ENCODE peak calls at places on chromosomes 3 and 15, in nine cellular contexts. One of them, this sample, is unnamed. For H3K9me3, the result is how much of the 10 kb centered on the place peaks cover.

GRCh38 chr15:70023769-70024491 is 73.8 kb downstream of the TLE3 start:
- DNase-seq in psoas muscle: peak
- DNase-seq in right atrium auricular region: peak
- DNase-seq in uterus: peak
- DNase-seq in cardiac muscle cell: peak
- DNase-seq in H9: no peak
- DNase-seq in kidney: peak
- DNase-seq in hepatocyte: no peak
- DNase-seq in testis: peak
- DNase-seq in this sample: peak

GRCh38 chr3:53696401-53697172 is 149.6 kb downstream of the CHDH start:
- DNase-seq in psoas muscle: no peak
- DNase-seq in right atrium auricular region: peak
- DNase-seq in uterus: no peak
- DNase-seq in cardiac muscle cell: no peak
- DNase-seq in H9: no peak
- DNase-seq in kidney: no peak
- DNase-seq in hepatocyte: peak
- DNase-seq in testis: no peak
- DNase-seq in this sample: no peak

GRCh38 chr15:40768492-40769309 is 1.1 kb upstream of the C15orf62 start:
- DNase-seq in psoas muscle: no peak
- DNase-seq in right atrium auricular region: no peak
- DNase-seq in uterus: no peak
- DNase-seq in cardiac muscle cell: no peak
- DNase-seq in H9: no peak
- DNase-seq in kidney: peak
- DNase-seq in hepatocyte: no peak
- DNase-seq in testis: no peak
- DNase-seq in this sample: no peak

GRCh38 chr3:113271189-113271588 is 59.8 kb downstream of the BOC start:
- DNase-seq in psoas muscle: no peak
- DNase-seq in right atrium auricular region: no peak
- DNase-seq in uterus: peak
- DNase-seq in cardiac muscle cell: no peak
- DNase-seq in H9: no peak
- DNase-seq in kidney: peak
- DNase-seq in hepatocyte: no peak
- DNase-seq in testis: no peak
- DNase-seq in this sample: no peak

GRCh38 chr3:197907196-197907595 is 42.8 kb upstream of the RPL35A start:
- DNase-seq in psoas muscle: no peak
- DNase-seq in right atrium auricular region: no peak
- DNase-seq in uterus: no peak
- DNase-seq in cardiac muscle cell: no peak
- DNase-seq in H9: no peak
- DNase-seq in kidney: no peak
- DNase-seq in hepatocyte: no peak
- DNase-seq in testis: no peak
- DNase-seq in this sample: no peak

GRCh38 chr15:74621936-74622335 is 6.3 kb downstream of the CLK3 start:
- DNase-seq in psoas muscle: no peak
- DNase-seq in right atrium auricular region: no peak
- DNase-seq in uterus: no peak
- DNase-seq in cardiac muscle cell: no peak
- DNase-seq in H9: peak
- DNase-seq in kidney: peak
- DNase-seq in hepatocyte: no peak
- DNase-seq in testis: no peak
- DNase-seq in this sample: no peak

GRCh38 chr3:178558637-178559036 is 22.4 kb downstream of the KCNMB2 start:
- DNase-seq in psoas muscle: no peak
- DNase-seq in right atrium auricular region: no peak
- DNase-seq in uterus: no peak
- DNase-seq in cardiac muscle cell: no peak
- DNase-seq in H9: no peak
- DNase-seq in kidney: no peak
- DNase-seq in hepatocyte: no peak
- DNase-seq in testis: no peak
- DNase-seq in this sample: no peak

GRCh38 chr15:99104788-99105515 is at the start of gene SYNM:
- DNase-seq in psoas muscle: peak
- DNase-seq in right atrium auricular region: peak
- DNase-seq in uterus: peak
- DNase-seq in cardiac muscle cell: peak
- DNase-seq in H9: peak
- DNase-seq in kidney: peak
- DNase-seq in hepatocyte: peak
- DNase-seq in testis: peak
- DNase-seq in this sample: peak

GRCh38 chr3:31567036-31567435 is 34.3 kb downstream of the STT3B start:
- DNase-seq in psoas muscle: no peak
- DNase-seq in right atrium auricular region: no peak
- DNase-seq in uterus: no peak
- DNase-seq in cardiac muscle cell: peak
- DNase-seq in H9: peak
- DNase-seq in kidney: no peak
- DNase-seq in hepatocyte: peak
- DNase-seq in testis: no peak
- DNase-seq in this sample: no peak

GRCh38 chr3:136728918-136729317 is 23.3 kb downstream of the STAG1 start:
- DNase-seq in psoas muscle: no peak
- DNase-seq in right atrium auricular region: no peak
- DNase-seq in uterus: no peak
- DNase-seq in cardiac muscle cell: no peak
- DNase-seq in H9: peak
- DNase-seq in kidney: no peak
- DNase-seq in hepatocyte: peak
- DNase-seq in testis: no peak
- DNase-seq in this sample: no peak

GRCh38 chr15:33013827-33014445 is 180.6 kb downstream of the FMN1 start:
- DNase-seq in psoas muscle: no peak
- DNase-seq in right atrium auricular region: no peak
- DNase-seq in uterus: no peak
- DNase-seq in cardiac muscle cell: no peak
- DNase-seq in H9: no peak
- DNase-seq in kidney: no peak
- DNase-seq in hepatocyte: no peak
- DNase-seq in testis: no peak
- DNase-seq in this sample: no peak

GRCh38 chr3:148500791-148501360 is 196.8 kb upstream of the AGTR1 start:
- DNase-seq in psoas muscle: no peak
- DNase-seq in right atrium auricular region: no peak
- DNase-seq in uterus: no peak
- DNase-seq in cardiac muscle cell: no peak
- DNase-seq in H9: no peak
- DNase-seq in kidney: no peak
- DNase-seq in hepatocyte: no peak
- DNase-seq in testis: no peak
- DNase-seq in this sample: no peak

GRCh38 chr3:107664614-107665013 is 141.9 kb downstream of the BBX start:
- DNase-seq in psoas muscle: no peak
- DNase-seq in right atrium auricular region: no peak
- DNase-seq in uterus: no peak
- DNase-seq in cardiac muscle cell: no peak
- DNase-seq in H9: no peak
- DNase-seq in kidney: no peak
- DNase-seq in hepatocyte: no peak
- DNase-seq in testis: no peak
- DNase-seq in this sample: no peak

GRCh38 chr15:72778796-72779195 is 4.8 kb downstream of the ADPGK start:
- DNase-seq in psoas muscle: no peak
- DNase-seq in right atrium auricular region: no peak
- DNase-seq in uterus: no peak
- DNase-seq in cardiac muscle cell: no peak
- DNase-seq in H9: no peak
- DNase-seq in kidney: no peak
- DNase-seq in hepatocyte: no peak
- DNase-seq in testis: no peak
- DNase-seq in this sample: no peak

GRCh38 chr15:57921371-57921770 is 144.1 kb downstream of the ALDH1A2 start:
- DNase-seq in psoas muscle: no peak
- DNase-seq in right atrium auricular region: no peak
- DNase-seq in uterus: peak
- DNase-seq in cardiac muscle cell: no peak
- DNase-seq in H9: no peak
- DNase-seq in kidney: no peak
- DNase-seq in hepatocyte: no peak
- DNase-seq in testis: no peak
- DNase-seq in this sample: no peak

GRCh38 chr15:69789648-69790393 is 307.9 kb downstream of the TLE3 start:
- DNase-seq in psoas muscle: no peak
- DNase-seq in right atrium auricular region: peak
- DNase-seq in uterus: no peak
- DNase-seq in cardiac muscle cell: no peak
- DNase-seq in H9: no peak
- DNase-seq in kidney: no peak
- DNase-seq in hepatocyte: no peak
- DNase-seq in testis: no peak
- DNase-seq in this sample: no peak

GRCh38 chr3:29889230-29889629 is 608.4 kb downstream of the RBMS3 start:
- DNase-seq in psoas muscle: no peak
- DNase-seq in right atrium auricular region: no peak
- DNase-seq in uterus: no peak
- DNase-seq in cardiac muscle cell: no peak
- DNase-seq in H9: no peak
- DNase-seq in kidney: no peak
- DNase-seq in hepatocyte: no peak
- DNase-seq in testis: no peak
- DNase-seq in this sample: no peak

DNA sequence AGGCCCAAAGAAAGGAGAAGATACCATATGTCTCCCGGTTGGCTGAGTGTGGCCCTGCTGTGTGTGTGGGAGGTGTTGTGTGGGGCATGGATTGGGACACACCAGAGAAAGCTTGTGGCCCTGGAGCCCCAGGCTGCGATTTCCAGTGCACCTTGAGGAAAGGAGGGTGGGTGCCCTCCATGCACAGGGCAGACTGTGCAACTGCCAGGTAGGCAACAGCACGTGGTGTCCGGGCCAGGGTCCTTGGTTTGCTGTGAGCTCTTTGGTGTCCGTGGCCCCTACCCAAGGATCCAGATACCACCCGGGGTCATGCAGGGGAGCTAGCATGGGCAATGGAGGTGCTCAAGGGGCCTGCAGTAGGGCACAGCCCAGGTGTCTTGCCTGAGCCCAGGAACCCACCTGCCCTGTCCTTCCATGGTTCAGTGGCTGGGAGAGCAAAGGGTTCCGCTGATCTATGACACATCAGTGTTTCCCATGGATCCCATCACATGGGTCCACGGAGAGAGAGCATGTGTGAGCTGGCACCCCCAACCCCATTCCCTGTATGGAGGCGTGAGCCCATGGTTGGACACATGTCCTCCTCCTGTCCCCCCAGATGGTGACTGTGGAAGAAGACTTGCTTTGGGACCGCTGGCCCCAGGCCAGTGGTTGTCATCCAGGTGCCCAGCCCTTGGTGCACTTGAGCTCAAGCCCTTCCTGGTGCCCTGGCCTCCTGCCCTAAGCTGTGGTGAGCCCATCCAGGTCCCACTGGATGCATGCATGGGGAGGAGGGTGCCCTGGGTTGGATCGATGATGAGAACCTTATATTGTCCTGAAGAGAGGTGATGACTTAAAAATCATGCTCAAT is 223.4 kb downstream of the SNRPN start:
- DNase-seq in psoas muscle: peak
- DNase-seq in right atrium auricular region: peak
- DNase-seq in uterus: peak
- DNase-seq in cardiac muscle cell: no peak
- DNase-seq in H9: peak
- DNase-seq in kidney: peak
- DNase-seq in hepatocyte: peak
- DNase-seq in testis: peak
- DNase-seq in this sample: peak
- H3K9me3 ChIP-seq in psoas muscle: under half
- H3K9me3 ChIP-seq in right atrium auricular region: under half
- H3K9me3 ChIP-seq in uterus: under half
- H3K9me3 ChIP-seq in cardiac muscle cell: under half
- H3K9me3 ChIP-seq in H9: half or more
- H3K9me3 ChIP-seq in kidney: under half
- H3K9me3 ChIP-seq in hepatocyte: under half
- H3K9me3 ChIP-seq in testis: under half
- H3K9me3 ChIP-seq in this sample: under half

DNA sequence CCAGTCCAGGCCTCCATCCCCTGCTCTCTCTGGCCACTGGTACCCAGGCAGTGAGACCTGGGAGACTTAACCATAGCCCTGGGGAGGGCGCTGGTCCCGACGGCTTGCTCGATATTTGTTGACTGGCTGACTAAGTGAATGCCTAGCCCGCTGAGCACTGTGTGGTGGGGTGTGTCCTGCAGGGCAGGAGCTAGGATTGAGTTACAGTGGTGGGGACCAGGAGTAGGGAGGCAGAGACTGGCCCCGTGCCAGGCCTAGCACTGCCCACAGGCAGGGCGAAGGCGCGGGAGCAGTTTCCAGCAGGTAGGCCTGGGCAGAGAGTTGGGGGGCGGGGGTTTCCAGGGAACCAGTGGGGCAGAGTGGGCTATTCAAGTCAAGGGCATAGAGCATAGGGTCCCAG is at the start of gene VILL:
- DNase-seq in psoas muscle: no peak
- DNase-seq in right atrium auricular region: no peak
- DNase-seq in uterus: no peak
- DNase-seq in cardiac muscle cell: no peak
- DNase-seq in H9: no peak
- DNase-seq in kidney: peak
- DNase-seq in hepatocyte: peak
- DNase-seq in testis: no peak
- DNase-seq in this sample: peak
- TF ChIP-seq CTCF in psoas muscle: no peak
- TF ChIP-seq CTCF in right atrium auricular region: no peak
- TF ChIP-seq CTCF in uterus: no peak
- TF ChIP-seq CTCF in cardiac muscle cell: no peak
- TF ChIP-seq CTCF in H9: no peak
- TF ChIP-seq CTCF in kidney: no peak
- TF ChIP-seq CTCF in hepatocyte: no peak
- TF ChIP-seq CTCF in testis: no peak
- TF ChIP-seq CTCF in this sample: no peak

DNA sequence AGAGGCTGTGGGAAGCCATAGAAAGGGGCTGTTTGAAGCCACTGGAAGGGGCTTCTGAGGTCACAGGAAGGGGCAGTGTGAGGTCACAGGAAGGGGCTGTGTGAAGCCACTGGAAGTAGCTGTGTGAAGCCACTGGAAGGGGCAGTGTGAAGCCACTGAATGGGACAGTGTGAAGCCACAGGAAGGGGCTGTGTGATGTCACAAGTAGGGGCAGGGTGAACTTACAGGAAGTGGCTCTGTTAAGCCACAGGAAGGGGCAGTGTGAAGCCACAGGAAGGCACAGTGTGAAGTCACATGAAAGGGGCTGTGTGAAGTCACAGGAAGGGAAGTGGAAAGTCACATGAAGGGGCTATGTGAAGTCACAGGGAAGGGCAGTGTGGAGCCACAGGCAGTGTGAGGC is 33.1 kb downstream of the GASK1A start:
- DNase-seq in psoas muscle: no peak
- DNase-seq in right atrium auricular region: no peak
- DNase-seq in uterus: no peak
- DNase-seq in cardiac muscle cell: no peak
- DNase-seq in H9: no peak
- DNase-seq in kidney: no peak
- DNase-seq in hepatocyte: no peak
- DNase-seq in testis: no peak
- DNase-seq in this sample: no peak
- H3K9me3 ChIP-seq in psoas muscle: under half
- H3K9me3 ChIP-seq in right atrium auricular region: under half
- H3K9me3 ChIP-seq in uterus: under half
- H3K9me3 ChIP-seq in cardiac muscle cell: under half
- H3K9me3 ChIP-seq in H9: under half
- H3K9me3 ChIP-seq in kidney: under half
- H3K9me3 ChIP-seq in hepatocyte: under half
- H3K9me3 ChIP-seq in testis: under half
- H3K9me3 ChIP-seq in this sample: under half

GRCh38 chr3:192449036-192449435 is 278.3 kb downstream of the FGF12 start:
- DNase-seq in psoas muscle: no peak
- DNase-seq in right atrium auricular region: no peak
- DNase-seq in uterus: no peak
- DNase-seq in cardiac muscle cell: no peak
- DNase-seq in H9: no peak
- DNase-seq in kidney: no peak
- DNase-seq in hepatocyte: no peak
- DNase-seq in testis: no peak
- DNase-seq in this sample: no peak
- TF ChIP-seq CTCF in psoas muscle: no peak
- TF ChIP-seq CTCF in right atrium auricular region: no peak
- TF ChIP-seq CTCF in uterus: no peak
- TF ChIP-seq CTCF in cardiac muscle cell: peak
- TF ChIP-seq CTCF in H9: peak
- TF ChIP-seq CTCF in kidney: no peak
- TF ChIP-seq CTCF in hepatocyte: peak
- TF ChIP-seq CTCF in testis: no peak
- TF ChIP-seq CTCF in this sample: peak

This sample was measured in heart left ventricle.